ENCODE peak calls at places on chromosomes 1 and 21, in four cellular contexts. E, L, R and K are unnamed samples.

GRCh38 chr1:112673589-112674439 is 645 bp upstream of the MOV10 start:
- DNase-seq in E (no peak), L (peak; percentile 65), R (no peak), K (no peak)

GRCh38 chr1:151098126-151098525 is 27.6 kb downstream of the GABPB2 start:
- DNase-seq in E (no peak), L (no peak), R (no peak), K (no peak)

GRCh38 chr1:84672080-84672735 is 18.1 kb downstream of the SSX2IP start:
- DNase-seq in E (no peak), L (peak; percentile 42), R (no peak), K (no peak)

GRCh38 chr21:45542667-45543370 is 579 bp upstream of the SLC19A1 start:
- DNase-seq in E (peak; percentile 25), L (no peak), R (no peak), K (no peak)

GRCh38 chr1:2314297-2314802 is 77.0 kb downstream of the MORN1 start:
- DNase-seq in E (peak; percentile 72), L (peak; percentile 55), R (peak; percentile 63), K (no peak)

GRCh38 chr1:38465463-38465862 is 394.1 kb downstream of the RRAGC start:
- DNase-seq in E (no peak), L (no peak), R (no peak), K (no peak)

GRCh38 chr1:76726251-76726650 is 141.0 kb upstream of the ST6GALNAC5 start:
- DNase-seq in E (no peak), L (no peak), R (no peak), K (no peak)

GRCh38 chr21:24903954-24904635 is 703.2 kb downstream of the MRPL39 start:
- DNase-seq in E (no peak), L (peak; percentile 22), R (no peak), K (no peak)

GRCh38 chr21:36024782-36025181 is 35.5 kb downstream of the SETD4 start:
- DNase-seq in E (no peak), L (no peak), R (no peak), K (no peak)

GRCh38 chr1:115282825-115283224 is 55.2 kb downstream of the NGF start:
- DNase-seq in E (peak; percentile 80), L (no peak), R (peak; percentile 59), K (no peak)

GRCh38 chr1:180227843-180228647 is 2.0 kb upstream of the LHX4 start:
- DNase-seq in E (no peak), L (no peak), R (no peak), K (no peak)

GRCh38 chr1:240991230-240991629 is 365.8 kb downstream of the RGS7 start:
- DNase-seq in E (no peak), L (no peak), R (no peak), K (no peak)

GRCh38 chr1:66984491-66984890 is 59.7 kb downstream of the MIER1 start:
- DNase-seq in E (no peak), L (no peak), R (no peak), K (no peak)

GRCh38 chr21:38319781-38320180 is 63.0 kb downstream of the KCNJ15 start:
- DNase-seq in E (no peak), L (peak; percentile 76), R (no peak), K (no peak)

GRCh38 chr1:226676381-226676780 is 62.7 kb downstream of the ITPKB start:
- DNase-seq in E (no peak), L (peak; percentile 25), R (no peak), K (no peak)

GRCh38 chr1:160097911-160098851 is at the start of gene IGSF8:
- DNase-seq in E (peak; percentile 94), L (peak; percentile 73), R (peak; percentile 92), K (no peak)

GRCh38 chr1:89633745-89634625 is 1.1 kb downstream of the LRRC8C start:
- DNase-seq in E (no peak), L (peak; percentile 47), R (no peak), K (no peak)

GRCh38 chr1:224641030-224641429 is 24.9 kb downstream of the CNIH3 start:
- DNase-seq in E (no peak), L (no peak), R (no peak), K (no peak)

GRCh38 chr1:247445775-247446364 is 12.0 kb downstream of the OR2B11 start:
- DNase-seq in E (no peak), L (no peak), R (peak; percentile 32), K (no peak)

GRCh38 chr1:165845992-165846748 is 18.8 kb downstream of the UCK2 start:
- DNase-seq in E (no peak), L (no peak), R (no peak), K (no peak)

GRCh38 chr1:164725401-164725800 is 166.4 kb downstream of the PBX1 start:
- DNase-seq in E (no peak), L (no peak), R (no peak), K (no peak)

GRCh38 chr1:115077984-115078330 is 11.3 kb downstream of the TSPAN2 start:
- DNase-seq in E (no peak), L (no peak), R (no peak), K (no peak)

GRCh38 chr1:160565568-160565967 is 13.7 kb downstream of the CD84 start:
- DNase-seq in E (no peak), L (no peak), R (no peak), K (no peak)

DNA sequence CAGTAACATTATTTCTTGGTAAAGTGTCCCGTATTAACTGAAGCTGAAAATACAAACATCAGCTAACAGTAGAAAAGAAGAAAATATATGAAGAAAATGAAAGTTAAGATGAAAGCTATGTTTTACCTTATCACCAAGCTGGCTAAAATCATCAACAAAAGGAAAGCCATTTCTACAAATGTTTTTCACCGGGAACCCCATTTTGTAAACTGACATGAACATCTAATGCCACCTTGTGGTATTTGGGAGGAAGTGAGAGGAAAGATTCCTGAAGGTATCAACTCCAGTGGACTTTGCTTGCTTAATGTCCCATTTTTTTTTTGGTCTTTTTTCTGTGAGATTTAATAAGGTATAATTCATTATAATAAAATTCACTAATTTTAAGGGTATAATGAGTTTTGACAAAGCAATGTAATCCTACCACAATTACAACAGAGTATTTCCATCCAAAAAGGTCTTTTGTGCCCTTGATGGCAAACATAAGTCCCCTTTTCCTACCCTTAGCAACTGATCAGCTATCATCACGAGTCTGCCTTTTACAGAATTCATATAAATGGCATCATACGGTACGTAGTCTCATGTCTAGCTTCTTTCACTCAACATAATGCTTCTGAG is 7.7 kb downstream of the SDHB start:
- DNase-seq in E (no peak), L (peak; percentile 64), R (no peak), K (peak; percentile 36)
- H3K4me3 ChIP-seq in E (peak overlapping the region; percentile 46), L (peak overlapping the region; percentile 30), R (no peak overlapping the region), K (peak overlapping the region; percentile 16)

GRCh38 chr1:153958111-153958960 is at the start of gene CRTC2:
- DNase-seq in E (peak; percentile 99), L (peak; percentile 98), R (peak; percentile 99), K (peak; percentile 96)

GRCh38 chr1:153957744-153958110 is 685 bp downstream of the CRTC2 start:
- DNase-seq in E (no peak), L (peak; percentile 36), R (no peak), K (no peak)

GRCh38 chr1:153959454-153959853 is 1.0 kb upstream of the CRTC2 start:
- DNase-seq in E (no peak), L (no peak), R (no peak), K (no peak)

GRCh38 chr1:153960206-153960605 is 1.8 kb upstream of the CRTC2 start:
- DNase-seq in E (no peak), L (no peak), R (no peak), K (no peak)

DNA sequence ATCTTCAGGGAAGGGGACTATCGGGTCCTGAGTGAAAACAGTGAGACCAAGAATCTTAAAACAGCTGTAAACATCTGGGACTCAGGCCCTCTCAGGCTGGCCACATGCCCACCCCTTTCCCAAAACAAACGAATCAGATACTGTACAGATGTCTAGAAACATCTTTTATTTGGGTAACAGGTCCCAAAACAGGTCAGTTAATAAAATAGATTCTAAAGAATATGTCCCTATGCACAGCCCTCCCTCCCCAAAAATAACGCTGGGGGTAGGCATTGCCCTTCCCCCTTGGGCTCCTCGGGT is 499 bp upstream of the CRTC2 start:
- DNase-seq in E (no peak), L (no peak), R (no peak), K (no peak)
- H3K4me3 ChIP-seq in E (peak overlapping the region; percentile 98), L (peak overlapping the region; percentile 88), R (no peak overlapping the region), K (peak overlapping the region; percentile 26)

GRCh38 chr1:27489973-27490741 is at the start of gene WASF2:
- DNase-seq in E (peak; percentile 97), L (peak; percentile 95), R (peak; percentile 98), K (peak; percentile 87)

GRCh38 chr1:27491748-27492700 is 2.1 kb upstream of the WASF2 start:
- DNase-seq in E (peak; percentile 54), L (peak; percentile 40), R (no peak), K (no peak)

GRCh38 chr1:27485363-27485762 is 4.6 kb downstream of the WASF2 start:
- DNase-seq in E (no peak), L (no peak), R (no peak), K (no peak)

GRCh38 chr1:27488523-27489138 is 1.3 kb downstream of the WASF2 start:
- DNase-seq in E (no peak), L (peak; percentile 46), R (no peak), K (no peak)

DNA sequence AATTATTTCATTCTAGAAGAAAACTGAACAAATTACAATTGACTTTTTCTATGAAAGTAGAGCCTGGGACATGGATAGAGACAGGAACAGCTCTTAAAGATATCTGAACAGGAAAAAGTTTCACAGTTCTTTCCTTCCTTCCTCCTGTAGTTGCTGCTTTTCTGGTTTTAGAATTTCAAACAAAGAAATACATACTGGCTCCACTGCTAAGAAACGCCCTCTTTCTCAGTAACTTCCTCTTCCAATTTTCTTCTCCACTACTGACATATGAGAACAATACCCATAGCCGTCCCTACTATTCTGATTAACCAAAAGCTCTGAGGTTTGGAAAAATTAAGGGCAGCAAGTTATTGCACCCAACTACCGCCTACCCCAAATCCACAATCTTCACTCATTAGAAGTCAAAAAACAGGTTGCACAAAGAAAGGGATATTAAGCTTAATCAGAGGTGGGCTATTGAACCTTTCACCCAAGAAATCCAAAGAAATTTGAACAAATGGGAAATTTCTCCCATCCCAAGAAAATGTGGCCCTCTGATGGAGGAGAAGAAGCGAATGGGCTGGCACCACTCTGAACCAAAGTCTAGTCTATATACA is 1.9 kb downstream of the WASF2 start:
- DNase-seq in E (no peak), L (no peak), R (no peak), K (no peak)
- H3K4me3 ChIP-seq in E (peak overlapping the region; percentile 89), L (peak overlapping the region; percentile 88), R (peak overlapping the region; percentile 97), K (peak overlapping the region; percentile 84)

GRCh38 chr1:207031016-207031415 is 1.5 kb downstream of the C1orf116 start:
- DNase-seq in E (no peak), L (no peak), R (no peak), K (no peak)

GRCh38 chr1:207032528-207033017 is at the start of gene C1orf116:
- DNase-seq in E (no peak), L (no peak), R (peak; percentile 83), K (no peak)

GRCh38 chr1:207033302-207033701 is 746 bp upstream of the C1orf116 start:
- DNase-seq in E (no peak), L (no peak), R (no peak), K (no peak)

GRCh38 chr1:207030522-207031009 is 2.0 kb downstream of the C1orf116 start:
- DNase-seq in E (no peak), L (no peak), R (no peak), K (no peak)

DNA sequence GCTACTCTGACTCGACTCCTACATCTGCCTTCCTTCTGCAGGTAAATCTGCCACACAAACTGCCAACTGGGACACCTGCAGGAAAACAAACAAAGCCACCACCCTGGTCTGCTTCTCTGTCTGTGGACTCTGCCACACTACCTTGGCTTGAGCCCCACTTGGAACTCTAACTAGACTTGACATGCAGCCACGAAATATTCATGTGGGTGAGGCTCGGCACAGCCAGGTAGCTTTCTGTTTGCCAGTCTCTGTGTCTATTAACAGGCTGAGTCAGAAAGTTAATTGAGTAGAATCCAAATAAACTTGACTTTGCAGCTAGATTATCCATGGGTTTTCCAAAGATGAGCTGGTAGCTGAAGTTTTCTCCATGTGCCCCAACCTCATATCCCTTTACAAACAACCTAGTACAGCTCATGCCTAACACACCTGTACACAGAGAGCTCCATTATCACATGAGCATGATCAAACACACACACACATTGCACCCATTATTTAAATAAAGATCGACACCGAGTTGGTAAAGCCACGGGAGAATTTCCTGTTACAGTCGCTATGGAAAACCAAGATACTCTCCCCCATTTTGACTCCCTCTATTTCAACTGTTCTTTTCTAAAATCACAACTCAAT is 811 bp downstream of the C1orf116 start:
- DNase-seq in E (no peak), L (no peak), R (no peak), K (no peak)
- H3K4me3 ChIP-seq in E (no peak overlapping the region), L (no peak overlapping the region), R (peak overlapping the region; percentile 53), K (no peak overlapping the region)